ENCODE peak calls at places on chromosomes 6 and 20, in five cellular contexts. Y is anterior cingulate cortex, V is caudate nucleus, K is naive B cell, P is NCI-H1417. S is an unnamed sample.

GRCh38 chr6:108789475-108789874 is 58.7 kb upstream of the ARMC2 start:
- DNase-seq in P (no peak), Y (no peak), V (no peak), K (no peak), S (no peak)

GRCh38 chr20:46905364-46906125 is 10.9 kb downstream of the EYA2 start:
- DNase-seq in Y (no peak), P (no peak), V (no peak), K (no peak), S (no peak)

GRCh38 chr6:145756170-145756662 is 20.9 kb upstream of the EPM2A start:
- DNase-seq in V (no peak), Y (no peak), K (no peak), P (no peak), S (no peak)

GRCh38 chr6:22149081-22149480 is 147.8 kb downstream of the PRL start:
- DNase-seq in K (no peak), Y (no peak), P (no peak), V (no peak), S (no peak)

GRCh38 chr20:62066983-62067433 is 1.3 kb upstream of the TAF4 start:
- DNase-seq in P (no peak), V (no peak), K (no peak), Y (no peak), S (no peak)

GRCh38 chr6:96522469-96523009 is 933 bp downstream of the UFL1 start:
- DNase-seq in V (no peak), P (no peak), Y (no peak), K (no peak), S (no peak)

GRCh38 chr20:48180637-48181036 is 395.4 kb upstream of the SULF2 start:
- DNase-seq in Y (no peak), P (no peak), K (no peak), V (no peak), S (no peak)

GRCh38 chr6:77123527-77123926 is 339.8 kb downstream of the HTR1B start:
- DNase-seq in K (no peak), V (no peak), Y (no peak), P (no peak), S (no peak)

GRCh38 chr20:3786126-3786484 is 435 bp downstream of the CENPB start:
- DNase-seq in V (no peak), Y (no peak), P (peak; percentile 61), K (peak; percentile 29), S (peak; percentile 39)

GRCh38 chr20:61577065-61577464 is 325.0 kb downstream of the CDH4 start:
- DNase-seq in Y (no peak), V (no peak), K (no peak), P (no peak), S (no peak)

GRCh38 chr6:35505985-35506384 is 6.7 kb downstream of the TULP1 start:
- DNase-seq in K (no peak), P (no peak), V (no peak), Y (no peak), S (no peak)

GRCh38 chr6:29816030-29816429 is 11.6 kb upstream of the HLA-G start:
- DNase-seq in V (no peak), K (no peak), Y (no peak), P (no peak), S (no peak)

GRCh38 chr6:96939019-96939805 is 14.7 kb downstream of the KLHL32 start:
- DNase-seq in V (no peak), K (no peak), P (no peak), Y (peak; percentile 12), S (no peak)

GRCh38 chr6:150622941-150623874 is 23.5 kb downstream of the PLEKHG1 start:
- DNase-seq in V (no peak), Y (no peak), P (peak; percentile 95), K (peak; percentile 93), S (no peak)

GRCh38 chr6:14442250-14442649 is 324.7 kb downstream of the CD83 start:
- DNase-seq in K (peak; percentile 11), Y (no peak), V (no peak), P (no peak), S (no peak)

GRCh38 chr20:38450412-38450975 is 15.4 kb upstream of the SNHG17 start:
- DNase-seq in V (no peak), K (no peak), P (no peak), Y (no peak), S (no peak)

GRCh38 chr6:31266721-31267360 is 5.1 kb downstream of the HLA-C start:
- DNase-seq in V (no peak), P (no peak), K (no peak), Y (no peak), S (no peak)

GRCh38 chr6:86453232-86453631 is 484.1 kb upstream of the HTR1E start:
- DNase-seq in P (no peak), K (no peak), V (no peak), Y (no peak), S (no peak)